ENCODE peak calls at places on chromosome 16, in six cellular contexts. G is HL-60, S is WTC11, K is GM13976, I is brain microvascular endothelial cell, J is transverse colon. M is an unnamed sample.

GRCh38 chr16:89026121-89026612 is 49.2 kb upstream of the CBFA2T3 start:
- DNase-seq in J (no peak), I (no peak), S (peak), G (no peak), K (no peak), M (peak)

GRCh38 chr16:87930456-87930855 is 5.9 kb downstream of the CA5A start:
- DNase-seq in K (no peak), I (no peak), S (peak), G (no peak), J (no peak), M (peak)

GRCh38 chr16:88759245-88759975 is 25.6 kb downstream of the PIEZO1 start:
- DNase-seq in I (no peak), J (peak), G (no peak), S (peak), K (no peak), M (peak)

GRCh38 chr16:65658339-65659275 is 536.7 kb upstream of the CDH11 start:
- DNase-seq in G (no peak), K (no peak), I (peak), S (no peak), J (no peak), M (no peak)

GRCh38 chr16:48384305-48384981 is 770 bp downstream of the SIAH1 start:
- DNase-seq in J (peak), G (no peak), K (peak), S (peak), I (peak), M (peak)

GRCh38 chr16:930076-930475 is 40.7 kb downstream of the LMF1 start:
- DNase-seq in G (no peak), K (no peak), S (no peak), J (no peak), I (no peak), M (no peak)

GRCh38 chr16:57720142-57720575 is 15.4 kb upstream of the KATNB1 start:
- DNase-seq in J (peak), K (peak), I (peak), G (no peak), S (peak), M (peak)

GRCh38 chr16:89549007-89549700 is 11.3 kb upstream of the RPL13 start:
- DNase-seq in G (no peak), J (no peak), K (no peak), I (no peak), S (no peak), M (peak)

GRCh38 chr16:67666538-67667433 is at the start of the genes C16orf86 and ENKD1:
- DNase-seq in J (peak), I (peak), S (peak), K (peak), G (peak), M (peak)

GRCh38 chr16:11734653-11735043 is 8.0 kb downstream of the TXNDC11 start:
- DNase-seq in G (no peak), K (no peak), S (no peak), I (no peak), J (no peak), M (no peak)

GRCh38 chr16:5852151-5852550 is 754.6 kb upstream of the EEF2KMT start:
- DNase-seq in K (no peak), I (no peak), G (no peak), S (no peak), J (no peak), M (no peak)

GRCh38 chr16:89827383-89828198 is 684 bp upstream of the SPIRE2 start:
- DNase-seq in I (peak), K (no peak), J (peak), S (peak), G (no peak), M (no peak)

GRCh38 chr16:67718668-67719047 is 458 bp downstream of the GFOD2 start:
- DNase-seq in J (peak), I (no peak), G (peak), K (peak), S (no peak), M (peak)

GRCh38 chr16:86025706-86026105 is 126.7 kb downstream of the IRF8 start:
- DNase-seq in S (no peak), K (no peak), J (no peak), I (no peak), G (no peak), M (no peak)
- TF ChIP-seq CTCF in S (no peak), K (no peak), J (no peak), I (no peak), G (no peak), M (no peak)

GRCh38 chr16:78040396-78040795 is 18.0 kb downstream of the CLEC3A start:
- DNase-seq in J (no peak), I (no peak), G (no peak), K (no peak), S (no peak), M (no peak)

GRCh38 chr16:78048319-78048718 is 26.0 kb downstream of the CLEC3A start:
- DNase-seq in S (no peak), K (no peak), G (no peak), J (no peak), I (no peak), M (no peak)

GRCh38 chr16:78045865-78046581 is 23.7 kb downstream of the CLEC3A start:
- DNase-seq in G (no peak), S (peak), J (peak), I (peak), K (peak), M (peak)
- TF ChIP-seq CTCF in G (no peak), S (no peak), J (no peak), I (no peak), K (no peak), M (no peak)

DNA sequence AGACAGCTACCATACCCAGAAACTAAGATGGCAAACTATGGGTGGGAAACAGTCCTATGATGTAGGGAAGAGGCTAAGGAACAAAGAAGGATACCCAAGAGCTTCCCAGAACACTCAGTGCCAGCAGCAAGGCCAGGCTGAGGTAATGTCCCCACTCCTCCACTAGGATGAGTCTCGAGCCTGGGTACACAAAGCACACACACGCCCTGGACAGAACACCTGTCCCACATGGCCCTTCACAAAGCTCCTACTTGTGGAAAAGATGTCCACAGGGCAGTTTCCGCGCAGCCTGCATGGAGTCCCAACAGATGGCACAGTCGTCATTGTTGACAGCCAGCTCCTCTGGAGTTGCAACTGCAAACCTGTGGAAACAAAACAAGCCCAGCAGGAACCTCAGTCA is 23.9 kb downstream of the AMFR start:
- DNase-seq in S (peak), J (no peak), I (no peak), K (peak), G (no peak), M (no peak)
- TF ChIP-seq CTCF in S (peak), J (no peak), I (peak), K (no peak), G (peak), M (peak)

GRCh38 chr16:51154271-51155171 is 3.5 kb upstream of the SALL1 start:
- DNase-seq in G (no peak), I (no peak), S (peak), K (peak), J (no peak), M (no peak)
- TF ChIP-seq CTCF in G (no peak), I (no peak), S (no peak), K (no peak), J (no peak), M (no peak)

DNA sequence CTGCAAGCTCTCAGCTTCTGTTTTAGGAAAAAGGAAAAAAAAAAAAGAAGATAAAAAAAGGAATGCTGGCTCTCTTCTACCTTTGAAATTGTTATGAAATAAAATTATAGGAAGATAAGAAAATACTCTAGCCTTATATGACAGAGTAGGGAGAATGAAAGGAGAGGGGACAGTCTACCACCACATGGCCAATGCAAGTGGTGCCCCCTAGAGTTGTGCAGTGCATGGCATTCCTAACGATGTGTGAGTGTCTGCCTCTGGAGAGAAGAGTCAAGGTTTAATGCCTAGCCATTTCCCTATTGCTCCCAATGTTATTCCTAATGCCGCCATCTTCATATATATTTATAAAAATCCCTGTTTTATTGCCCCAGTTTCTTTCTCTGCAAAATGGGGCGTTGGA is 216.3 kb downstream of the TMEM114 start:
- DNase-seq in K (no peak), G (no peak), S (no peak), I (no peak), J (no peak), M (no peak)
- TF ChIP-seq CTCF in K (no peak), G (no peak), S (no peak), I (no peak), J (no peak), M (no peak)

GRCh38 chr16:24046442-24046841 is 209.7 kb upstream of the CACNG3 start:
- DNase-seq in K (no peak), G (no peak), S (peak), J (no peak), I (no peak), M (no peak)

GRCh38 chr16:24049113-24049512 is 207.0 kb upstream of the CACNG3 start:
- DNase-seq in I (no peak), G (no peak), J (no peak), S (no peak), K (no peak), M (no peak)

GRCh38 chr16:24041834-24042631 is 206.2 kb downstream of the PRKCB start:
- DNase-seq in K (peak), S (peak), G (peak), I (peak), J (peak), M (peak)

GRCh38 chr16:24044467-24044866 is 208.7 kb downstream of the PRKCB start:
- DNase-seq in S (no peak), G (no peak), I (no peak), K (no peak), J (no peak), M (no peak)

GRCh38 chr16:24045641-24046040 is 209.9 kb downstream of the PRKCB start:
- DNase-seq in G (no peak), I (no peak), K (no peak), S (peak), J (no peak), M (no peak)
- TF ChIP-seq CTCF in G (no peak), I (peak), K (no peak), S (peak), J (no peak), M (no peak)

DNA sequence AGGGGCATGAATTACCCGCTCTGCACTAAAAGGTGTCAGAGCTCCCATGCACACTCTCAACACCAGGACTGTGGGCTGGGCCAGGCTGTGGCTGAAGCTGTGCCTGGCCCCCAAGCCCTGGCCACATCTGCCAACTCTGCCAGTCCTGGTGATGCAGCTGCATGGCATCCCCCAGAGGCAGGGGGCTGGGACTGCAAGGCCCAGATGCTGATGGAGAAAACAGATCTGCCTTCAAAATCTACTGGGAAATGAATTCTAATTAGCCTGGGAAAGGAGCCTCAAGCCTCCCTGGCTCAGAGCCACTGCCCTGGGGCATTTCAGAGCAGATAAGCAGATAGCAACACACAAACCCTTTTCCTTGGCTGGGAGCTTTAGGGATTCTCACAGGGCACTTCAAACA is 3.4 kb downstream of the CHST6 start:
- DNase-seq in G (no peak), I (no peak), K (no peak), S (peak), J (no peak), M (peak)
- TF ChIP-seq CTCF in G (no peak), I (peak), K (peak), S (no peak), J (no peak), M (no peak)

GRCh38 chr16:56702836-56703235 is 20.6 kb downstream of the MT1X start:
- DNase-seq in I (no peak), S (no peak), J (no peak), G (no peak), K (no peak), M (no peak)
- TF ChIP-seq CTCF in I (no peak), S (no peak), J (no peak), G (no peak), K (no peak), M (no peak)

DNA sequence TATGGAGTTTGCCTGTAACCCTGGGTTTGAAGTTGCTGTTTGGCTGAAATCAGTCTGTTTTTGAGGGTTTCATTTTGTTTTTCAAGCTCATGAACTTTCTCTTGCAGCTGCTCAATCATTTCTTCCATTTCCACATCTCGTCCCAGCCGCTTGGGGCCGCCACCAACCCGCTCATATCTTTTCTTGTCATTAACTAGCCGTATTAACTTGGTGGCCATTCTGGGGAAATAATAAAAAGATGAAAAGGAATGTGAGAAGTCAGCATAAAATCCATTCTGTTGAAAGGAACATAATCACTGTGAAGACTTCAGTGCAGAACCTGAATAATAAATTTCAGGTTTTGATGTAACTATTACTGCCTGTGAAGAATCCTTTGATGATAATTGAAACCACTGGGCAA is 11.5 kb downstream of the RPGRIP1L start:
- DNase-seq in I (no peak), S (peak), J (no peak), G (no peak), K (no peak), M (no peak)
- TF ChIP-seq CTCF in I (peak), S (no peak), J (no peak), G (no peak), K (no peak), M (no peak)

M was measured in activated CD8-positive, alpha-beta T cell treated with anti-CD3 and anti-CD28 coated beads for 36 hours.